ENCODE peak calls at places on chromosomes 2 and 18, in four cellular contexts. F is K562, C is HepG2, Y is H1. L is an unnamed sample.

GRCh38 chr2:71601136-71602114 is 148.1 kb downstream of the DYSF start:
- DNase-seq in F (no peak), C (no peak), Y (no peak), L (no peak)

GRCh38 chr18:2976218-2976617 is 36.7 kb downstream of the LPIN2 start:
- DNase-seq in F (peak), C (no peak), Y (no peak), L (no peak)

GRCh38 chr18:10412933-10413332 is 41.5 kb upstream of the APCDD1 start:
- DNase-seq in F (no peak), C (no peak), Y (no peak), L (no peak)

GRCh38 chr18:76588591-76589303 is 93.7 kb upstream of the ZNF516 start:
- DNase-seq in F (no peak), C (no peak), Y (peak), L (no peak)

GRCh38 chr2:15744820-15745219 is 153.2 kb downstream of the DDX1 start:
- DNase-seq in F (no peak), C (no peak), Y (no peak), L (no peak)

GRCh38 chr2:19114754-19115231 is 243.6 kb downstream of the OSR1 start:
- DNase-seq in F (no peak), C (no peak), Y (no peak), L (no peak)

GRCh38 chr2:229610871-229611270 is 103.5 kb downstream of the DNER start:
- DNase-seq in F (no peak), C (no peak), Y (no peak), L (no peak)

GRCh38 chr2:174028935-174029334 is 63.8 kb upstream of the SP3 start:
- DNase-seq in F (no peak), C (no peak), Y (no peak), L (no peak)

GRCh38 chr2:237552911-237553310 is 13.5 kb upstream of the PRLH start:
- DNase-seq in F (no peak), C (no peak), Y (no peak), L (no peak)

GRCh38 chr2:206585335-206585734 is 57.0 kb upstream of the FAM237A start:
- DNase-seq in F (no peak), C (no peak), Y (no peak), L (no peak)

GRCh38 chr18:49521251-49521650 is 34.2 kb upstream of the C18orf32 start:
- DNase-seq in F (no peak), C (no peak), Y (no peak), L (no peak)

GRCh38 chr2:219286436-219287115 is 7.4 kb downstream of the DNAJB2 start:
- DNase-seq in F (no peak), C (no peak), Y (no peak), L (no peak)

GRCh38 chr2:127451981-127452380 is 33.8 kb downstream of the PROC start:
- DNase-seq in F (no peak), C (no peak), Y (no peak), L (no peak)

GRCh38 chr2:179336782-179337534 is 72.3 kb upstream of the SESTD1 start:
- DNase-seq in F (no peak), C (no peak), Y (no peak), L (no peak)

GRCh38 chr2:162506706-162507105 is 162.8 kb downstream of the GCA start:
- DNase-seq in F (no peak), C (no peak), Y (no peak), L (no peak)

GRCh38 chr18:36294031-36294430 is 3.5 kb upstream of the FHOD3 start:
- DNase-seq in F (no peak), C (no peak), Y (no peak), L (no peak)

GRCh38 chr2:69097908-69098655 is 85.1 kb downstream of the ANTXR1 start:
- DNase-seq in F (no peak), C (no peak), Y (no peak), L (no peak)

GRCh38 chr2:127389778-127390435 is 2.1 kb upstream of the MAP3K2 start:
- DNase-seq in F (no peak), C (no peak), Y (no peak), L (no peak)

GRCh38 chr18:33839452-33840225 is 261.6 kb downstream of the ASXL3 start:
- DNase-seq in F (peak), C (peak), Y (no peak), L (peak)

GRCh38 chr2:201860541-201861154 is 54.3 kb downstream of the CDK15 start:
- DNase-seq in F (peak), C (peak), Y (no peak), L (peak)

GRCh38 chr18:41767960-41768359 is 187.1 kb upstream of the PIK3C3 start:
- DNase-seq in F (no peak), C (no peak), Y (no peak), L (peak)

GRCh38 chr2:188158337-188159100 is 133.2 kb upstream of the GULP1 start:
- DNase-seq in F (no peak), C (no peak), Y (no peak), L (no peak)

GRCh38 chr2:59389240-59389639 is 1148.1 kb upstream of the FANCL start:
- DNase-seq in F (no peak), C (no peak), Y (no peak), L (no peak)

GRCh38 chr2:10331033-10331701 is 28.5 kb downstream of the HPCAL1 start:
- DNase-seq in F (peak), C (no peak), Y (no peak), L (no peak)

GRCh38 chr18:34098109-34098508 is 126.6 kb downstream of the NOL4 start:
- DNase-seq in F (no peak), C (no peak), Y (no peak), L (no peak)

DNA sequence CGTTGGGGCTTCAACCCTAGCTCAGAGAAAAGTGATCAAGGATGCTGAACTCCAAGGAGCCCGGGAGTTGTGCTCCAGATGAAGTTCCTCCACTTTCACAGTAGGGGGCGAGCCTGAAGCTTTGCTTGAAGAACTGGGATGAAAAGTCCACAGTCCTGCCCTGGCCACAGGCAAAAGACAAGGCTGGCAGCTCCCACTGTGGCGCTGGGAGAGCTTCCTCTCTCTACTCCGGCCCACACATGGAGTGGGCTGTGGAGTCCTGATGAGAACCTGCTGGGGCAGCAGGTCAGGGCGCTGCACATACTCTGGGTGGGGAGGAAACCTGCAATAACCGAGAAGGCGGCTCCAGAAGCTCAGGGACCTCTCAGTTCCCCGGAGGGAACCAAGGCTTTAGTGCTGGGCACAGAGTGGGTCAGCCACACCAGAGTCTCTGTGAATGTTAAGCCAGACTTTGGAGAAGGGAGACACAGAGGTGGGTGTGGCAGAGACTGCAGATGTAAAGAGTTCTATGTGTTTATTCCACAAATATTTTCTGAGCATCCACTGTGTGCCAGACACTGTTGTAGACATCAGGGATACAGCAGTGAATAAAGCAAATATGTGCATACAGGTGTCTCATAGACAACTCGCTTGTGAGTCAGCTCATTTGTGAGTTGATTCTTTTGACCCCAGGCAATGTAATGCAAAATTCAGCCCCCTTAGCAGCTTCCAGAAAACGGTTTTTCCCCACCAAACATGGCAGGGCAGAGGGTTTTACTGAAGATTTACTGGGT is 48.0 kb upstream of the MRPL33 start:
- DNase-seq in F (peak), C (peak), Y (peak), L (peak)
- TF ChIP-seq EP300 in F (no peak), C (no peak), Y (no peak), L (no peak)

DNA sequence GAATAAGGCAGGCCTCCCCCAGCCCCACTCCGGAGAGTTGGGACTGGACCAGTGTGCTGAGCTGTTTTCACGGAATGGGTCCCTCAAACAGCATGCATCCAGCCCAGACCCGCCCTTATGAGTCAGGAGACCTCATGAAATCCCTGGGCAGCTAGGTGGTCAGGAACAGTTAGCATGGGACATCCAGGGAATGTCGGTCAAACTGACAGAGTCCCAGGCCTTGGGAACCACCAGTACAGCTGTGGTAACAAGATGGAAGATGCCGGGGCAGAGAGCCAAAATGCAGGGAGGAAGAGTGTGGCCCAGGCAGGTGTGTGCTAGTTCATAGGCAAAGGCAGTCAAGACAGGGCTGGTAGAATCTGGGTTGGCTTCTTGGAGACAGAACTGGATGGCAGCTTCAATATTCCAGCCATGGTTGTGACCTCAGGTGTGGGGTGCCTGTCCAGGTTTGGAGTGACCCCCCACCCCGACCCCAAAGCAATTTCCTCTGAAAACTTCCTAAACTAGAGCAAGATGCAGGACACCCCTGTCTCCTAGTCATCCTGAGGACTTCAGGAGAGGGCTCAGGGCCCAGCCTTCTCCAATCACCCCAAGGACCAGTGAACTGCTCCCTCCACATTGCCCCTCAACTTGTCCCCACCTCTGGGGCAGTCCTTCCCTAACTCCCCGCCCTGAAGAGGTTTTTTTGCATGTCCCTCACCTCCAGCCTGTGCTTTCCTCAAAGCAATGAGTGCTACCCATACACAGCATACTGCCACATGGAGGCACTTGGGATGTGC is 46.5 kb downstream of the KCNIP3 start:
- DNase-seq in F (no peak), C (no peak), Y (no peak), L (no peak)
- TF ChIP-seq TAF1 in F (no peak), C (no peak), Y (no peak), L (no peak)

DNA sequence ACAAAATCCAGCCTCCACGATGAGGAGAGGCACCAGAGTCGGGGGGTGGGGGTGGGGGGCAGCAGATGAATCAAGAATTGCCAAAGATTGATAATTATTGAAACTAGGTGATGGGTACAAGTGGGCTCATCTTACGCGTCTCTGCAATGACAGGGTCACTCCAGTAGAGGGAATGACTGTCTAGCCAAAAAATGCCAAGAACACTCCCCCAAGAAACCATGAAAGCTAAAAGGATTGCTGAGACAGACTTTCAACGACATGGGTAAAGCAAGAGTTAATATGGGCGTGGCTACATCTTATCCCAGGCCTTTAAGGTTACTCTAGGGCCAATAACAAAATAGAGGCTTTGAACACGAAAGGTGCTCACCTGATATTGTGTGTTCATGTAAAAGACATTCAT is 86.5 kb downstream of the STK39 start:
- DNase-seq in F (peak), C (peak), Y (no peak), L (no peak)
- TF ChIP-seq CTCF in F (peak), C (peak), Y (peak), L (peak)

GRCh38 chr2:208083807-208084206 is 40.5 kb downstream of the CRYGD start:
- DNase-seq in F (no peak), C (no peak), Y (no peak), L (no peak)
- TF ChIP-seq EP300 in F (no peak), C (no peak), Y (no peak), L (no peak)

DNA sequence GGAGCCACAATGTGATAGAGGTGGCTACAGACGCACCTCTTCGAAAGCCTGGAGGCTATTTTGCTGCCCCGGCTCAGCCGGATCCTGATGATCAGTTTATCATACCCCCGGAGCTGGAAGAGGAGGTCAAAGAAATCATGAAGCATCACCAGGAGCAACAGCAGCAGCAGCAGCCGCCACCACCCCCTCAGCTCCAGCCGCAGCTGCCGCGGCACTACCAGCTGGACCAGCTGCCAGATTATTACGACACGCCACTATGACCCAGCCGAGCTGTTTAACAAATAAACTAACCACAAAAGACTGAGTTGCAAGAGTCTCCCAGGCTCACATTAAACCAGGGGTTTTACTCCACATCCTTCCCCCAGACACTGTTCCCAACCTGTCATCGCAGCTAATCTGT is 263.8 kb downstream of the PHLPP1 start:
- DNase-seq in F (no peak), C (no peak), Y (no peak), L (no peak)
- TF ChIP-seq TAF1 in F (no peak), C (no peak), Y (no peak), L (no peak)

GRCh38 chr18:63320041-63320689 is 596 bp upstream of the BCL2 start:
- DNase-seq in F (peak), C (peak), Y (peak), L (peak)
- TF ChIP-seq CTCF in F (no peak), C (no peak), Y (no peak), L (no peak)